ENCODE peak calls at places on chromosomes 6 and 20, in eight cellular contexts. One of them, this sample, is unnamed.

GRCh38 chr20:61185841-61186601 is 66.0 kb upstream of the CDH4 start:
- DNase-seq in RKO: peak; percentile 18
- DNase-seq in gastrocnemius medialis: no peak
- DNase-seq in NCI-H446: no peak
- DNase-seq in HT1080: peak; percentile 96
- DNase-seq in heart right ventricle: no peak
- DNase-seq in M059J: peak; percentile 98
- DNase-seq in G401: peak; percentile 35
- DNase-seq in this sample: peak; percentile 79

GRCh38 chr6:149904661-149905370 is 6.9 kb upstream of the RAET1E start:
- DNase-seq in heart right ventricle: no peak
- DNase-seq in gastrocnemius medialis: no peak
- DNase-seq in G401: no peak
- DNase-seq in NCI-H446: no peak
- DNase-seq in HT1080: no peak
- DNase-seq in M059J: no peak
- DNase-seq in RKO: no peak
- DNase-seq in this sample: no peak

GRCh38 chr6:98836025-98836961 is 1.9 kb downstream of the POU3F2 start:
- DNase-seq in RKO: no peak
- DNase-seq in heart right ventricle: no peak
- DNase-seq in M059J: peak; percentile 47
- DNase-seq in HT1080: no peak
- DNase-seq in NCI-H446: no peak
- DNase-seq in gastrocnemius medialis: no peak
- DNase-seq in G401: no peak
- DNase-seq in this sample: no peak

GRCh38 chr6:30544666-30545272 is 11.5 kb downstream of the GNL1 start:
- DNase-seq in NCI-H446: no peak
- DNase-seq in G401: peak; percentile 69
- DNase-seq in M059J: peak; percentile 84
- DNase-seq in gastrocnemius medialis: no peak
- DNase-seq in heart right ventricle: peak; percentile 26
- DNase-seq in RKO: peak; percentile 89
- DNase-seq in HT1080: peak; percentile 72
- DNase-seq in this sample: no peak

GRCh38 chr6:145603424-145603833 is 131.9 kb downstream of the EPM2A start:
- DNase-seq in heart right ventricle: no peak
- DNase-seq in HT1080: no peak
- DNase-seq in G401: no peak
- DNase-seq in M059J: no peak
- DNase-seq in RKO: no peak
- DNase-seq in NCI-H446: no peak
- DNase-seq in gastrocnemius medialis: no peak
- DNase-seq in this sample: no peak

GRCh38 chr6:45423111-45423900 is 45.6 kb upstream of the SUPT3H start:
- DNase-seq in M059J: peak; percentile 66
- DNase-seq in HT1080: no peak
- DNase-seq in RKO: no peak
- DNase-seq in gastrocnemius medialis: peak; percentile 27
- DNase-seq in NCI-H446: no peak
- DNase-seq in heart right ventricle: peak; percentile 17
- DNase-seq in G401: no peak
- DNase-seq in this sample: no peak

GRCh38 chr6:47195251-47195650 is 114.5 kb downstream of the TNFRSF21 start:
- DNase-seq in NCI-H446: no peak
- DNase-seq in heart right ventricle: peak; percentile 54
- DNase-seq in RKO: no peak
- DNase-seq in M059J: no peak
- DNase-seq in HT1080: no peak
- DNase-seq in gastrocnemius medialis: no peak
- DNase-seq in G401: no peak
- DNase-seq in this sample: no peak

GRCh38 chr20:15395457-15395856 is 1058.0 kb upstream of the FLRT3 start:
- DNase-seq in M059J: no peak
- DNase-seq in G401: no peak
- DNase-seq in NCI-H446: no peak
- DNase-seq in gastrocnemius medialis: no peak
- DNase-seq in heart right ventricle: no peak
- DNase-seq in RKO: no peak
- DNase-seq in HT1080: no peak
- DNase-seq in this sample: peak; percentile 18

GRCh38 chr6:19723533-19723932 is 113.6 kb upstream of the ID4 start:
- DNase-seq in heart right ventricle: no peak
- DNase-seq in NCI-H446: no peak
- DNase-seq in M059J: peak; percentile 85
- DNase-seq in HT1080: peak; percentile 74
- DNase-seq in gastrocnemius medialis: no peak
- DNase-seq in G401: no peak
- DNase-seq in RKO: peak; percentile 35
- DNase-seq in this sample: no peak

GRCh38 chr20:59737073-59737691 is 132.8 kb downstream of the PHACTR3 start:
- DNase-seq in gastrocnemius medialis: no peak
- DNase-seq in M059J: no peak
- DNase-seq in HT1080: no peak
- DNase-seq in G401: no peak
- DNase-seq in RKO: no peak
- DNase-seq in heart right ventricle: no peak
- DNase-seq in NCI-H446: no peak
- DNase-seq in this sample: no peak

This sample was measured in SK-N-MC.